ENCODE peak calls at places on chromosome 20, in six cellular contexts. W is H9; V is Caki2; K is activated T-helper 9 cell treated with anti-CD3 and anti-CD28 coated beads, Interleukin-2, amount 50 U/mL, for 16 hours; B is stimulated activated CD4-positive, alpha-beta T cell treated with anti-CD3 and anti-CD28 coated beads, Interleukin-2, amount 100 ng/mL, for 48 hours; C is CD8-positive, alpha-beta memory T cell. H is an unnamed sample.

GRCh38 chr20:62025832-62026563 is 39.7 kb downstream of the TAF4 start:
- DNase-seq in W (no peak), K (no peak), C (no peak), V (no peak), B (no peak), H (peak; percentile 36)

GRCh38 chr20:48695255-48695654 is 132.5 kb downstream of the PREX1 start:
- DNase-seq in B (no peak), K (no peak), W (no peak), V (no peak), C (no peak), H (no peak)

GRCh38 chr20:57753332-57754164 is 43.7 kb upstream of the PMEPA1 start:
- DNase-seq in K (no peak), V (no peak), B (no peak), C (no peak), W (no peak), H (no peak)

GRCh38 chr20:63357921-63358905 is 2.9 kb downstream of the CHRNA4 start:
- DNase-seq in W (no peak), B (no peak), V (no peak), C (no peak), K (no peak), H (no peak)

GRCh38 chr20:33995053-33995816 is 1.5 kb downstream of the RALY start:
- DNase-seq in W (no peak), B (no peak), K (no peak), C (no peak), V (no peak), H (no peak)

GRCh38 chr20:47561175-47561574 is 59.5 kb downstream of the NCOA3 start:
- DNase-seq in B (no peak), V (peak; percentile 62), K (no peak), W (no peak), C (no peak), H (no peak)

GRCh38 chr20:6852478-6852877 is 85.0 kb downstream of the BMP2 start:
- DNase-seq in C (no peak), K (no peak), B (no peak), W (no peak), V (no peak), H (no peak)

GRCh38 chr20:36854343-36855240 is 21.3 kb upstream of the TLDC2 start:
- DNase-seq in V (peak; percentile 58), C (no peak), B (no peak), K (no peak), W (no peak), H (no peak)

GRCh38 chr20:39010496-39010895 is 48.4 kb downstream of the DHX35 start:
- DNase-seq in C (no peak), K (no peak), V (no peak), W (peak; percentile 44), B (no peak), H (no peak)

H was measured in kidney glomerular epithelial cell.